ENCODE peak calls at places on chromosomes 16 and 17, in four cellular contexts. B is EL; G is iris pigment epithelial cell; K is stimulated activated CD8-positive, alpha-beta memory T cell treated with anti-CD3 and anti-CD28 coated beads, Interleukin-4, amount 100 ng/mL, for 24 hours. Z is an unnamed sample.

GRCh38 chr17:50272711-50273653 is 1.3 kb upstream of the TMEM92 start:
- DNase-seq in B (peak), G (no peak), K (peak), Z (peak)

GRCh38 chr17:56121661-56122060 is 31.6 kb upstream of the ANKFN1 start:
- DNase-seq in B (peak), G (peak), K (no peak), Z (no peak)

GRCh38 chr16:75065149-75065807 is 51.3 kb downstream of the LDHD start:
- DNase-seq in B (no peak), G (no peak), K (peak), Z (no peak)

GRCh38 chr17:36602030-36602737 is 801 bp downstream of the MRM1 start:
- DNase-seq in B (peak), G (peak), K (no peak), Z (no peak)

GRCh38 chr16:77998350-77999023 is 23.9 kb upstream of the CLEC3A start:
- DNase-seq in B (no peak), G (no peak), K (no peak), Z (no peak)

GRCh38 chr16:23420011-23420410 is 33.0 kb downstream of the COG7 start:
- DNase-seq in B (peak), G (peak), K (no peak), Z (peak)

GRCh38 chr16:14364386-14365199 is 265.5 kb downstream of the PARN start:
- DNase-seq in B (peak), G (peak), K (no peak), Z (peak)

GRCh38 chr17:79658811-79659207 is 48.0 kb upstream of the RBFOX3 start:
- DNase-seq in B (peak), G (peak), K (no peak), Z (no peak)

GRCh38 chr16:2779151-2779920 is 2.3 kb upstream of the ELOB start:
- DNase-seq in B (no peak), G (no peak), K (no peak), Z (no peak)

GRCh38 chr17:44786551-44787081 is 27.8 kb downstream of the ADAM11 start:
- DNase-seq in B (no peak), G (no peak), K (no peak), Z (no peak)

GRCh38 chr17:57294075-57294474 is 37.8 kb downstream of the MSI2 start:
- DNase-seq in B (no peak), G (no peak), K (no peak), Z (no peak)

GRCh38 chr17:17205368-17206148 is 575 bp downstream of the PLD6 start:
- DNase-seq in B (peak), G (peak), K (peak), Z (peak)

GRCh38 chr17:76071497-76072148 is 694 bp downstream of the SRP68 start:
- DNase-seq in B (no peak), G (no peak), K (no peak), Z (no peak)

GRCh38 chr16:11797957-11798299 is 870 bp upstream of the ZC3H7A start:
- DNase-seq in B (peak), G (no peak), K (no peak), Z (no peak)

GRCh38 chr17:59425085-59425901 is 93.8 kb downstream of the YPEL2 start:
- DNase-seq in B (peak), G (peak), K (no peak), Z (peak)

GRCh38 chr17:31491794-31492171 is 100.3 kb downstream of the RAB11FIP4 start:
- DNase-seq in B (no peak), G (no peak), K (no peak), Z (no peak)

GRCh38 chr16:89037261-89038152 is 56.1 kb upstream of the ACSF3 start:
- DNase-seq in B (peak), G (peak), K (no peak), Z (peak)

GRCh38 chr17:77753691-77754265 is 204.7 kb upstream of the TNRC6C start:
- DNase-seq in B (no peak), G (no peak), K (no peak), Z (no peak)

GRCh38 chr16:46884513-46885293 is 541 bp downstream of the GPT2 start:
- DNase-seq in B (no peak), G (peak), K (no peak), Z (no peak)

GRCh38 chr16:79776243-79776884 is 175.8 kb upstream of the MAF start:
- DNase-seq in B (no peak), G (peak), K (no peak), Z (peak)

GRCh38 chr16:50756466-50756865 is 14.6 kb downstream of the CYLD start:
- DNase-seq in B (no peak), G (no peak), K (no peak), Z (no peak)

Z was measured in astrocyte of the spinal cord.